ENCODE peak calls at places on chromosomes 3 and 15, in eight cellular contexts. One of them, this sample, is unnamed.

GRCh38 chr15:66797921-66798320 is 95.9 kb downstream of the SMAD6 start:
- DNase-seq in ovary: no peak
- DNase-seq in adrenal gland: no peak
- DNase-seq in HCT116: no peak
- DNase-seq in CD8-positive, alpha-beta memory T cell: no peak
- DNase-seq in uterus: no peak
- DNase-seq in heart right ventricle: no peak
- DNase-seq in esophagus squamous epithelium: no peak
- DNase-seq in this sample: no peak

GRCh38 chr3:188979669-188980311 is 192.0 kb upstream of the TPRG1 start:
- DNase-seq in ovary: no peak
- DNase-seq in adrenal gland: no peak
- DNase-seq in HCT116: no peak
- DNase-seq in CD8-positive, alpha-beta memory T cell: no peak
- DNase-seq in uterus: peak; percentile 58
- DNase-seq in heart right ventricle: no peak
- DNase-seq in esophagus squamous epithelium: no peak
- DNase-seq in this sample: peak; percentile 23

GRCh38 chr15:40928975-40929729 is at the start of gene DLL4:
- DNase-seq in ovary: peak; percentile 52
- DNase-seq in adrenal gland: peak; percentile 59
- DNase-seq in HCT116: peak; percentile 71
- DNase-seq in CD8-positive, alpha-beta memory T cell: no peak
- DNase-seq in uterus: peak; percentile 37
- DNase-seq in heart right ventricle: peak; percentile 72
- DNase-seq in esophagus squamous epithelium: no peak
- DNase-seq in this sample: peak; percentile 56

GRCh38 chr3:171315919-171316318 is 144.3 kb downstream of the TNIK start:
- DNase-seq in ovary: no peak
- DNase-seq in adrenal gland: no peak
- DNase-seq in HCT116: no peak
- DNase-seq in CD8-positive, alpha-beta memory T cell: no peak
- DNase-seq in uterus: no peak
- DNase-seq in heart right ventricle: no peak
- DNase-seq in esophagus squamous epithelium: no peak
- DNase-seq in this sample: no peak

GRCh38 chr3:150721285-150722130 is 17.8 kb upstream of the ERICH6 start:
- DNase-seq in ovary: no peak
- DNase-seq in adrenal gland: no peak
- DNase-seq in HCT116: peak; percentile 45
- DNase-seq in CD8-positive, alpha-beta memory T cell: no peak
- DNase-seq in uterus: no peak
- DNase-seq in heart right ventricle: no peak
- DNase-seq in esophagus squamous epithelium: no peak
- DNase-seq in this sample: no peak

GRCh38 chr3:10198761-10199688 is 34.3 kb downstream of the IRAK2 start:
- DNase-seq in ovary: no peak
- DNase-seq in adrenal gland: no peak
- DNase-seq in HCT116: no peak
- DNase-seq in CD8-positive, alpha-beta memory T cell: peak; percentile 51
- DNase-seq in uterus: no peak
- DNase-seq in heart right ventricle: no peak
- DNase-seq in esophagus squamous epithelium: no peak
- DNase-seq in this sample: no peak

GRCh38 chr15:74196175-74196574 is 6.4 kb downstream of the STRA6 start:
- DNase-seq in ovary: peak; percentile 67
- DNase-seq in adrenal gland: peak; percentile 88
- DNase-seq in HCT116: peak; percentile 77
- DNase-seq in CD8-positive, alpha-beta memory T cell: no peak
- DNase-seq in uterus: peak; percentile 54
- DNase-seq in heart right ventricle: peak; percentile 47
- DNase-seq in esophagus squamous epithelium: no peak
- DNase-seq in this sample: no peak

GRCh38 chr15:39781967-39782292 is 711 bp downstream of the FSIP1 start:
- DNase-seq in ovary: no peak
- DNase-seq in adrenal gland: no peak
- DNase-seq in HCT116: no peak
- DNase-seq in CD8-positive, alpha-beta memory T cell: no peak
- DNase-seq in uterus: no peak
- DNase-seq in heart right ventricle: no peak
- DNase-seq in esophagus squamous epithelium: no peak
- DNase-seq in this sample: no peak

GRCh38 chr15:82937659-82938058 is 14.9 kb downstream of the HOMER2 start:
- DNase-seq in ovary: no peak
- DNase-seq in adrenal gland: no peak
- DNase-seq in HCT116: no peak
- DNase-seq in CD8-positive, alpha-beta memory T cell: no peak
- DNase-seq in uterus: no peak
- DNase-seq in heart right ventricle: no peak
- DNase-seq in esophagus squamous epithelium: no peak
- DNase-seq in this sample: no peak

GRCh38 chr15:88932875-88933330 is 19.7 kb upstream of the MFGE8 start:
- DNase-seq in ovary: no peak
- DNase-seq in adrenal gland: no peak
- DNase-seq in HCT116: no peak
- DNase-seq in CD8-positive, alpha-beta memory T cell: no peak
- DNase-seq in uterus: peak; percentile 29
- DNase-seq in heart right ventricle: no peak
- DNase-seq in esophagus squamous epithelium: no peak
- DNase-seq in this sample: no peak

GRCh38 chr3:127254730-127255129 is 33.1 kb downstream of the PRR20G start:
- DNase-seq in ovary: no peak
- DNase-seq in adrenal gland: no peak
- DNase-seq in HCT116: peak; percentile 15
- DNase-seq in CD8-positive, alpha-beta memory T cell: no peak
- DNase-seq in uterus: no peak
- DNase-seq in heart right ventricle: no peak
- DNase-seq in esophagus squamous epithelium: no peak
- DNase-seq in this sample: no peak

GRCh38 chr3:122911901-122912300 is 115.7 kb downstream of the SEMA5B start:
- DNase-seq in ovary: no peak
- DNase-seq in adrenal gland: no peak
- DNase-seq in HCT116: no peak
- DNase-seq in CD8-positive, alpha-beta memory T cell: no peak
- DNase-seq in uterus: no peak
- DNase-seq in heart right ventricle: no peak
- DNase-seq in esophagus squamous epithelium: no peak
- DNase-seq in this sample: no peak

GRCh38 chr15:57553526-57553925 is 38.2 kb upstream of the MYZAP start:
- DNase-seq in ovary: no peak
- DNase-seq in adrenal gland: no peak
- DNase-seq in HCT116: no peak
- DNase-seq in CD8-positive, alpha-beta memory T cell: no peak
- DNase-seq in uterus: no peak
- DNase-seq in heart right ventricle: no peak
- DNase-seq in esophagus squamous epithelium: no peak
- DNase-seq in this sample: no peak

GRCh38 chr3:53818221-53819162 is 27.7 kb downstream of the CHDH start:
- DNase-seq in ovary: no peak
- DNase-seq in adrenal gland: no peak
- DNase-seq in HCT116: no peak
- DNase-seq in CD8-positive, alpha-beta memory T cell: no peak
- DNase-seq in uterus: no peak
- DNase-seq in heart right ventricle: no peak
- DNase-seq in esophagus squamous epithelium: no peak
- DNase-seq in this sample: no peak

GRCh38 chr3:76132154-76132470 is 346.8 kb upstream of the ZNF717 start:
- DNase-seq in ovary: no peak
- DNase-seq in adrenal gland: no peak
- DNase-seq in HCT116: no peak
- DNase-seq in CD8-positive, alpha-beta memory T cell: no peak
- DNase-seq in uterus: no peak
- DNase-seq in heart right ventricle: no peak
- DNase-seq in esophagus squamous epithelium: no peak
- DNase-seq in this sample: no peak

GRCh38 chr15:92079047-92079446 is 225.5 kb downstream of the SLCO3A1 start:
- DNase-seq in ovary: no peak
- DNase-seq in adrenal gland: no peak
- DNase-seq in HCT116: peak; percentile 35
- DNase-seq in CD8-positive, alpha-beta memory T cell: no peak
- DNase-seq in uterus: no peak
- DNase-seq in heart right ventricle: no peak
- DNase-seq in esophagus squamous epithelium: no peak
- DNase-seq in this sample: no peak

GRCh38 chr3:124856687-124857086 is 30.5 kb downstream of the ITGB5 start:
- DNase-seq in ovary: no peak
- DNase-seq in adrenal gland: no peak
- DNase-seq in HCT116: no peak
- DNase-seq in CD8-positive, alpha-beta memory T cell: no peak
- DNase-seq in uterus: no peak
- DNase-seq in heart right ventricle: no peak
- DNase-seq in esophagus squamous epithelium: no peak
- DNase-seq in this sample: no peak

GRCh38 chr15:22795206-22796063 is 9.0 kb downstream of the NIPA1 start:
- DNase-seq in ovary: no peak
- DNase-seq in adrenal gland: no peak
- DNase-seq in HCT116: no peak
- DNase-seq in CD8-positive, alpha-beta memory T cell: no peak
- DNase-seq in uterus: no peak
- DNase-seq in heart right ventricle: no peak
- DNase-seq in esophagus squamous epithelium: no peak
- DNase-seq in this sample: no peak
- H3K36me3 ChIP-seq in ovary: no peaks in the 10 kb centered on the region
- H3K36me3 ChIP-seq in adrenal gland: no peaks in the 10 kb centered on the region
- H3K36me3 ChIP-seq in HCT116: no peaks in the 10 kb centered on the region
- H3K36me3 ChIP-seq in CD8-positive, alpha-beta memory T cell: no peaks in the 10 kb centered on the region
- H3K36me3 ChIP-seq in uterus: no peaks in the 10 kb centered on the region
- H3K36me3 ChIP-seq in heart right ventricle: no peaks in the 10 kb centered on the region
- H3K36me3 ChIP-seq in esophagus squamous epithelium: no peaks in the 10 kb centered on the region
- H3K36me3 ChIP-seq in this sample: no peaks in the 10 kb centered on the region

DNA sequence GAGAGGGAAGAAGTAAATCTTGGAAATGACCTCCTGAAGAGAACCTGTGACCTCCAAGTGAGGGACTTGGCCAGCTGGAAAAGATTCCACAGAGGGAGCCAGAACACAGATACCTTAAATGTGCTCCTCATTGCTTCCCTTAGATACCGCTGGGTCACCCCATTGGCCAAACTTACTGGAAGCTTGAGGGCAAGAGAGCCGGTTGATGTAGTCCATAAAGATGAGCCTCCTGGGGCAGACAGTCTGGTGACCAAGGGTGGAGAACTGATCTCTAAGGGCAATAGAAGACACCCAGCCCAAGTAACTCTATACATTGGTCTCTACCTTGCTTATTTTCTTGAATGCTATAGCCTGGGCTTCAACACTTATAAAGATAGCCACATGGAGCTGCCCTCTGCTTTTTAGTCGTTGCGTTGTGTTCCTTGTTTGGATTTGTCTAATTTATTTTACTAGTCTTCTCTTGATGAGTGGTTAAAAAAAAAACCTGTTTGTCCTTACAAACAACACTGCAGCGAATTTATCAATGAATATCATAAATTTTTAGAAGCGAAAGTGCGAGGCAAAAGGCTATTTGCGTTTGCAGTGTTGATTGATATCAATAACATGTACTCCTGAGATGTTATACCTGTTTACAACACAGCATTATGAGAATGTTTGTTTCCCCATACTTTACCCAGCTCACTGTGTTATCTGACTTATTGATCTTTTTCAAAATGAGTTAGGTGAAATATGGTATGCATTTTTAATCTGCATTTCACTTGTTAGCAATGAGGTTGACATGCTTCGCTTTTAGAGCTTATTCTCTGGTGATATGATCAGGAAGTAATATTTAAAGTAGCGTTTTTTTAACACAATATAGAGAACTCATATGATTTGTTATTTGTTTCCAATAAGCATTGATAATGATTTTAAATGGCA is 31.2 kb downstream of the TGFBR2 start:
- DNase-seq in ovary: no peak
- DNase-seq in adrenal gland: no peak
- DNase-seq in HCT116: no peak
- DNase-seq in CD8-positive, alpha-beta memory T cell: no peak
- DNase-seq in uterus: no peak
- DNase-seq in heart right ventricle: no peak
- DNase-seq in esophagus squamous epithelium: no peak
- DNase-seq in this sample: no peak
- H3K4me1 ChIP-seq in ovary: peaks cover 3% of the 10 kb centered on the region
- H3K4me1 ChIP-seq in adrenal gland: peaks cover 83% of the 10 kb centered on the region
- H3K4me1 ChIP-seq in HCT116: peaks cover 14% of the 10 kb centered on the region
- H3K4me1 ChIP-seq in CD8-positive, alpha-beta memory T cell: peaks cover 100% of the 10 kb centered on the region
- H3K4me1 ChIP-seq in uterus: peaks cover 16% of the 10 kb centered on the region
- H3K4me1 ChIP-seq in heart right ventricle: peaks cover 95% of the 10 kb centered on the region
- H3K4me1 ChIP-seq in esophagus squamous epithelium: peaks cover 40% of the 10 kb centered on the region
- H3K4me1 ChIP-seq in this sample: peaks cover 62% of the 10 kb centered on the region

GRCh38 chr3:38129058-38129457 is 7.9 kb downstream of the ACAA1 start:
- DNase-seq in ovary: peak; percentile 9
- DNase-seq in adrenal gland: peak; percentile 56
- DNase-seq in HCT116: no peak
- DNase-seq in CD8-positive, alpha-beta memory T cell: no peak
- DNase-seq in uterus: no peak
- DNase-seq in heart right ventricle: no peak
- DNase-seq in esophagus squamous epithelium: no peak
- DNase-seq in this sample: no peak

GRCh38 chr3:38131621-38132369 is 5.1 kb downstream of the ACAA1 start:
- DNase-seq in ovary: peak; percentile 25
- DNase-seq in adrenal gland: no peak
- DNase-seq in HCT116: no peak
- DNase-seq in CD8-positive, alpha-beta memory T cell: no peak
- DNase-seq in uterus: no peak
- DNase-seq in heart right ventricle: no peak
- DNase-seq in esophagus squamous epithelium: no peak
- DNase-seq in this sample: no peak

GRCh38 chr3:38128303-38128655 is 8.6 kb downstream of the ACAA1 start:
- DNase-seq in ovary: peak; percentile 4
- DNase-seq in adrenal gland: no peak
- DNase-seq in HCT116: no peak
- DNase-seq in CD8-positive, alpha-beta memory T cell: no peak
- DNase-seq in uterus: no peak
- DNase-seq in heart right ventricle: no peak
- DNase-seq in esophagus squamous epithelium: no peak
- DNase-seq in this sample: no peak

GRCh38 chr3:38130631-38131065 is 6.3 kb downstream of the ACAA1 start:
- DNase-seq in ovary: peak; percentile 10
- DNase-seq in adrenal gland: no peak
- DNase-seq in HCT116: no peak
- DNase-seq in CD8-positive, alpha-beta memory T cell: no peak
- DNase-seq in uterus: no peak
- DNase-seq in heart right ventricle: no peak
- DNase-seq in esophagus squamous epithelium: no peak
- DNase-seq in this sample: no peak

DNA sequence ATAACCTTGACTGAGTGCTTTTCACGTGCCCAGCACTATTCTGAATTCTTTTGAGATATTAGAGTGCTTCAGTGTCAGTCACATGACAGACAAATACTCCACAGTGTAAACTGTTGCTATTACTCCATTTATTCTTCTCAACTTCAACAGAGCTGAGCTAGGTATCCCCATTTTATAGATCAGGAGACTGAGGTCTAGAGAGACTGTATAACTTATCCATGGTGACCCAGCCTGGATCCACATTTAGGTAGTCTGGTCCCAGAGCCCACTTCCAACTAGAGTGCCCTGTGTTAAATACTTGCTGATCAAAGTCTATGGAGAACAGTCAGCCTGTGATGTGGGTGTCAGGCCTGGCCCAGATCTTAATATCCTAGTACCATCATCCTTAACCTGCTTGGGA is 6.7 kb downstream of the ACAA1 start:
- DNase-seq in ovary: no peak
- DNase-seq in adrenal gland: no peak
- DNase-seq in HCT116: no peak
- DNase-seq in CD8-positive, alpha-beta memory T cell: no peak
- DNase-seq in uterus: no peak
- DNase-seq in heart right ventricle: no peak
- DNase-seq in esophagus squamous epithelium: no peak
- DNase-seq in this sample: no peak
- H3K36me3 ChIP-seq in ovary: no peaks in the 10 kb centered on the region
- H3K36me3 ChIP-seq in adrenal gland: peaks cover 96% of the 10 kb centered on the region
- H3K36me3 ChIP-seq in HCT116: peaks cover 28% of the 10 kb centered on the region
- H3K36me3 ChIP-seq in CD8-positive, alpha-beta memory T cell: peaks cover 68% of the 10 kb centered on the region
- H3K36me3 ChIP-seq in uterus: no peaks in the 10 kb centered on the region
- H3K36me3 ChIP-seq in heart right ventricle: peaks cover 3% of the 10 kb centered on the region
- H3K36me3 ChIP-seq in esophagus squamous epithelium: peaks cover 100% of the 10 kb centered on the region
- H3K36me3 ChIP-seq in this sample: peaks cover 100% of the 10 kb centered on the region

GRCh38 chr15:70261083-70261482 is 163.4 kb upstream of the TLE3 start:
- DNase-seq in ovary: no peak
- DNase-seq in adrenal gland: no peak
- DNase-seq in HCT116: no peak
- DNase-seq in CD8-positive, alpha-beta memory T cell: no peak
- DNase-seq in uterus: no peak
- DNase-seq in heart right ventricle: no peak
- DNase-seq in esophagus squamous epithelium: no peak
- DNase-seq in this sample: no peak
- H3K4me1 ChIP-seq in ovary: peaks cover 8% of the 10 kb centered on the region
- H3K4me1 ChIP-seq in adrenal gland: peaks cover 19% of the 10 kb centered on the region
- H3K4me1 ChIP-seq in HCT116: no peaks in the 10 kb centered on the region
- H3K4me1 ChIP-seq in CD8-positive, alpha-beta memory T cell: peaks cover 38% of the 10 kb centered on the region
- H3K4me1 ChIP-seq in uterus: peaks cover 11% of the 10 kb centered on the region
- H3K4me1 ChIP-seq in heart right ventricle: peaks cover 53% of the 10 kb centered on the region
- H3K4me1 ChIP-seq in esophagus squamous epithelium: peaks cover 21% of the 10 kb centered on the region
- H3K4me1 ChIP-seq in this sample: peaks cover 7% of the 10 kb centered on the region

This sample was measured in psoas muscle.